ENCODE peak calls at places on chromosomes 4 and X, in ten cellular contexts. P is stromal cell of bone marrow; C is AG04450; Z is RWPE1; U is progenitor cell of endocrine pancreas; S is G401; V is tibial nerve; X is activated CD8-positive, alpha-beta T cell treated with anti-CD3 and anti-CD28 coated beads for 36 hours; L is osteoblast; G is stimulated activated CD8-positive, alpha-beta memory T cell treated with anti-CD3 and anti-CD28 coated beads, Interleukin-7, amount 100 ng/mL, for 1 hour. N is an unnamed sample.

GRCh38 chr4:6782147-6782845 is at the start of gene KIAA0232:
- DNase-seq in P (peak; percentile 87), V (peak; percentile 83), S (peak; percentile 89), L (peak; percentile 100), Z (peak; percentile 89), C (peak; percentile 85), G (peak; percentile 76), U (peak; percentile 93), X (peak; percentile 88), N (peak; percentile 95)

GRCh38 chr4:122503214-122503613 is 46.7 kb upstream of the IL2 start:
- DNase-seq in S (no peak), Z (no peak), V (no peak), X (no peak), L (no peak), G (no peak), U (no peak), P (no peak), C (no peak), N (no peak)

GRCh38 chr4:173357939-173358338 is 12.8 kb upstream of the SAP30 start:
- DNase-seq in Z (no peak), V (no peak), X (no peak), G (no peak), S (no peak), P (no peak), C (no peak), L (no peak), U (no peak), N (no peak)

GRCh38 chr4:87042986-87043820 is 108.4 kb downstream of the AFF1 start:
- DNase-seq in P (no peak), V (no peak), S (no peak), C (no peak), G (no peak), U (no peak), Z (no peak), X (no peak), L (no peak), N (no peak)

GRCh38 chr4:52824603-52825310 is 37.4 kb upstream of the RASL11B start:
- DNase-seq in U (no peak), G (no peak), Z (no peak), L (no peak), S (peak; percentile 70), V (no peak), P (no peak), X (no peak), C (peak; percentile 92), N (no peak)

GRCh38 chr4:112747035-112747434 is 110.1 kb downstream of the LARP7 start:
- DNase-seq in G (no peak), X (no peak), P (no peak), L (no peak), C (no peak), S (no peak), Z (no peak), V (no peak), U (no peak), N (no peak)

GRCh38 chrX:18949902-18950301 is 34.0 kb downstream of the PHKA2 start:
- DNase-seq in S (no peak), U (no peak), L (no peak), P (no peak), C (no peak), G (no peak), Z (no peak), V (no peak), X (no peak), N (no peak)

GRCh38 chr4:183906736-183907651 is 1.9 kb downstream of the STOX2 start:
- DNase-seq in P (no peak), U (peak; percentile 12), V (no peak), C (no peak), X (no peak), G (no peak), S (peak; percentile 72), Z (no peak), L (peak; percentile 49), N (no peak)

GRCh38 chr4:87961993-87962791 is 13.3 kb upstream of the SPP1 start:
- DNase-seq in P (peak; percentile 21), Z (no peak), G (no peak), X (no peak), L (no peak), C (no peak), V (no peak), U (no peak), S (no peak), N (no peak)

GRCh38 chrX:112818114-112819012 is 22.3 kb downstream of the AMOT start:
- DNase-seq in G (no peak), L (no peak), U (no peak), S (no peak), V (no peak), Z (no peak), C (no peak), X (no peak), P (no peak), N (no peak)

GRCh38 chrX:44267861-44268260 is 75.6 kb downstream of the EFHC2 start:
- DNase-seq in G (no peak), P (no peak), L (no peak), U (no peak), C (no peak), X (no peak), Z (no peak), V (no peak), S (no peak), N (no peak)

GRCh38 chrX:69616520-69617203 is 749 bp downstream of the EDA start:
- DNase-seq in V (peak; percentile 4), X (peak; percentile 2), P (no peak), G (no peak), L (no peak), U (peak; percentile 9), C (no peak), S (no peak), Z (no peak), N (no peak)

GRCh38 chr4:73872331-73873108 is 3.3 kb downstream of the CXCL1 start:
- DNase-seq in V (no peak), U (no peak), P (no peak), L (no peak), S (no peak), Z (no peak), X (no peak), C (no peak), G (no peak), N (no peak)

GRCh38 chrX:50721771-50722521 is 92.0 kb downstream of the SHROOM4 start:
- DNase-seq in L (no peak), G (no peak), Z (no peak), S (no peak), V (no peak), U (no peak), P (no peak), X (no peak), C (no peak), N (no peak)

GRCh38 chrX:148784859-148785655 is 284.6 kb downstream of the AFF2 start:
- DNase-seq in L (no peak), U (no peak), X (no peak), Z (no peak), P (no peak), S (no peak), V (no peak), C (no peak), G (no peak), N (no peak)

N was measured in activated CD8-positive, alpha-beta memory T cell treated with anti-CD3 and anti-CD28 coated beads for 24 hours.